ENCODE peak calls at places on chromosomes 12 and 14, in six cellular contexts. S is neural progenitor cell, C is Karpas-422, T is IMR-90, Q is HCT116, R is fibroblast of lung. M is an unnamed sample.

GRCh38 chr14:52553002-52553670 is 500 bp downstream of the GPR137C start:
- DNase-seq in S (peak), C (peak), T (no peak), Q (no peak), R (no peak), M (peak)

GRCh38 chr12:41514907-41515306 is 326.8 kb downstream of the PDZRN4 start:
- DNase-seq in S (peak), C (no peak), T (no peak), Q (peak), R (no peak), M (no peak)

GRCh38 chr12:1013618-1014489 is 22.8 kb downstream of the ERC1 start:
- DNase-seq in S (no peak), C (no peak), T (peak), Q (peak), R (peak), M (peak)

GRCh38 chr12:53061404-53062010 is 11.6 kb downstream of the TNS2 start:
- DNase-seq in S (peak), C (peak), T (no peak), Q (peak), R (no peak), M (no peak)

GRCh38 chr12:76374395-76375020 is 26.3 kb upstream of the BBS10 start:
- DNase-seq in S (no peak), C (no peak), T (peak), Q (no peak), R (peak), M (peak)

GRCh38 chr12:6905414-6906040 is 905 bp downstream of the LRRC23 start:
- DNase-seq in S (no peak), C (no peak), T (no peak), Q (no peak), R (no peak), M (no peak)

GRCh38 chr12:11693626-11694025 is 44.2 kb downstream of the ETV6 start:
- DNase-seq in S (no peak), C (no peak), T (no peak), Q (no peak), R (no peak), M (no peak)

GRCh38 chr12:115132906-115133305 is 448.9 kb upstream of the TBX3 start:
- DNase-seq in S (no peak), C (no peak), T (no peak), Q (no peak), R (no peak), M (no peak)

GRCh38 chr12:52156757-52157565 is 34.9 kb downstream of the KRT80 start:
- DNase-seq in S (peak), C (peak), T (peak), Q (no peak), R (peak), M (peak)

GRCh38 chr12:130563322-130563721 is 152.8 kb downstream of the RIMBP2 start:
- DNase-seq in S (no peak), C (no peak), T (no peak), Q (no peak), R (no peak), M (no peak)

GRCh38 chr12:95605875-95606274 is 54.6 kb upstream of the USP44 start:
- DNase-seq in S (no peak), C (no peak), T (no peak), Q (no peak), R (no peak), M (no peak)

GRCh38 chr14:105173901-105174894 is 5.6 kb upstream of the JAG2 start:
- DNase-seq in S (no peak), C (no peak), T (no peak), Q (no peak), R (no peak), M (no peak)

GRCh38 chr12:75334384-75335030 is at the start of gene GLIPR1L1:
- DNase-seq in S (peak), C (peak), T (peak), Q (peak), R (peak), M (peak)

GRCh38 chr12:124398578-124399227 is 103.8 kb downstream of the RFLNA start:
- DNase-seq in S (no peak), C (no peak), T (no peak), Q (no peak), R (no peak), M (no peak)

GRCh38 chr14:39558525-39558924 is 126.3 kb upstream of the FBXO33 start:
- DNase-seq in S (no peak), C (no peak), T (no peak), Q (no peak), R (no peak), M (no peak)

GRCh38 chr12:10810068-10810467 is at the start of gene TAS2R9:
- DNase-seq in S (no peak), C (no peak), T (no peak), Q (no peak), R (no peak), M (no peak)

GRCh38 chr14:65434216-65434850 is 21.8 kb downstream of the FUT8 start:
- DNase-seq in S (no peak), C (peak), T (no peak), Q (no peak), R (no peak), M (no peak)

GRCh38 chr12:49808686-49809368 is 19.4 kb downstream of the NCKAP5L start:
- DNase-seq in S (peak), C (no peak), T (peak), Q (no peak), R (no peak), M (no peak)

GRCh38 chr14:64983439-64984310 is 3.0 kb upstream of the FNTB start:
- DNase-seq in S (peak), C (peak), T (peak), Q (peak), R (peak), M (peak)

GRCh38 chr12:29595071-29595755 is 97.7 kb upstream of the OVCH1 start:
- DNase-seq in S (no peak), C (no peak), T (no peak), Q (no peak), R (no peak), M (no peak)

GRCh38 chr14:49686425-49686824 is 1.6 kb downstream of the POLE2 start:
- DNase-seq in S (no peak), C (no peak), T (no peak), Q (no peak), R (no peak), M (no peak)
- H2AFZ ChIP-seq in S (no peak), C (no peak), T (no peak), Q (no peak), R (no peak), M (no peak)

GRCh38 chr12:9649532-9649940 is 20.0 kb upstream of the CLEC2D start:
- DNase-seq in S (peak), C (peak), T (no peak), Q (no peak), R (no peak), M (peak)

GRCh38 chr12:9646794-9647622 is 22.5 kb upstream of the CLEC2D start:
- DNase-seq in S (peak), C (no peak), T (peak), Q (no peak), R (peak), M (no peak)

GRCh38 chr12:9651265-9651729 is 18.2 kb upstream of the CLEC2D start:
- DNase-seq in S (no peak), C (no peak), T (peak), Q (no peak), R (peak), M (peak)

GRCh38 chr12:9648701-9649531 is 20.6 kb upstream of the CLEC2D start:
- DNase-seq in S (peak), C (peak), T (peak), Q (no peak), R (no peak), M (no peak)

DNA sequence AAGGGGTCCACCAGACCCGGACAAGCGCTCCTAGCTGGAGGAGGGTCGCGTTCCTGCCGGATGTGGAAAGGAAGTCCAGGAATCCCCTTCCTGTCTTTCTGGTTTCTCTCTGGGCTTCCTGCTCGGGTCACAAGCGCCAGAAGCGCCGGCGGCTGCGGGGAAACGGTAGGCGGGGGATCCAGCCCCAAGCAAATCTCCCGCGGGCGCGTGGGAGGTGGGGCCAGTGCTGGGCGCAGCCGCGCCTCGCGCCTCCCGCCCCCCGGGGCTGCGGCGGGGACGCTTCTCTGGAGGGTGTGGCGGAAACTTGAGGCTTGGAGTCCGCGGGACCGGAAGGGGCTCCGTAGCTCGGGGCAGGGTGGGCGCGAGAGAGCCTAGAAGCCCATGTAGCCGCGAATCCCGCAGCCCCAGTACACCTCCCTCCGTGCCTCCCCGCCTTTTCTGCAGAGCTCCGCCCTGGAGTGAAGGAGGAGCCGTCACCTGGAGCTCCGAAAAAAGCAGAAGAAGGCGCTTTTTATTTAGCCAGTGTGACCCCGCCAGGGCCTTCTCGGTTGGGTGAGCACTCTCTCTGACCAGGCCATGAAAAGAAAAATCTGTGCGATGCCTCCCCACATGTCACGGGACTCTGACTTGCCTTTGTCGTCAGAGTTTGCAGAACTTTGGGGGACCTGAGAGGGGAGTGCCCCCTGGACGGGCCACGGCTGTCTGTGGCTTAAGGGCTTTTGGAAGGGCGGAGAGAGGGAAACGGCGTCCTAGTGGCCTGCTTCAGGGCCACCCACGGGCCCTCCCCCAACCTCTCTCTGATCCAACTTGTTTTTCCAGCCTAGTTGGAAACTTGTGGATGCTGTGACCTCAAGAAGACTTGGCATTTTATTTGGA is 21.4 kb upstream of the CLEC2D start:
- DNase-seq in S (peak), C (peak), T (peak), Q (no peak), R (peak), M (peak)
- H2AFZ ChIP-seq in S (peak), C (peak), T (peak), Q (peak), R (peak), M (peak)

GRCh38 chr14:104100171-104101085 is 14.9 kb downstream of the ASPG start:
- DNase-seq in S (no peak), C (no peak), T (no peak), Q (no peak), R (no peak), M (no peak)
- H2AFZ ChIP-seq in S (no peak), C (no peak), T (no peak), Q (no peak), R (no peak), M (peak)

DNA sequence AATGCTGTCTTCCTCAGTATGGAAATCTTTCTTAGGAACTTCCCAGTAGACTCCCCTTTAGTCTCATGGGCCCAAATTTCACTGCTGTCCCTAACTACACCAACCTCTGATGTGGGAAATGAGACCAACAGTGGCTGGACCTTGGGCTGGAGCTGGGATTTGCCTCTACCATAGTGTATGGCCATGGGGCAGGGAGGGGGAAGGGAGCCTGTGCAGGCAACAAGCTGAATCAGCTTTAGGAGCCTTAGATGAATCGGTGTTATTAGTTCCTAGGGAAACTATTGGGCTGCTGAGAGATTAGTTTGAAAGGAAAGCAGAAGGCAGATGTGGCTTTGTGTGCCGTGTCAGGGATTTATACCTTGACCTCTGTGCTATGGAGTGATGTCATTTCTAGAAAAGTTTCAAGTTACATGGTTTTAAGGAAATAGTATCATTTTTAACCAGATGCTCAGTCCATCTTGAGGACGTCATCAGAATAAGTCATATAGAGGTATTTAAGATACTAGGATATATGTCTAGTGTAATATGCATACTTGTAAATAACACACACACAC is 19.6 kb upstream of the GAS2L3 start:
- DNase-seq in S (peak), C (no peak), T (peak), Q (no peak), R (peak), M (no peak)
- H2AFZ ChIP-seq in S (peak), C (no peak), T (no peak), Q (no peak), R (no peak), M (no peak)

GRCh38 chr12:122407208-122407607 is 15.3 kb downstream of the CLIP1 start:
- DNase-seq in S (no peak), C (no peak), T (no peak), Q (no peak), R (no peak), M (no peak)

GRCh38 chr12:122411537-122411936 is 10.9 kb downstream of the CLIP1 start:
- DNase-seq in S (no peak), C (no peak), T (no peak), Q (no peak), R (no peak), M (no peak)

GRCh38 chr12:122413516-122414404 is 8.7 kb downstream of the CLIP1 start:
- DNase-seq in S (no peak), C (peak), T (no peak), Q (no peak), R (peak), M (no peak)

GRCh38 chr12:122412851-122413433 is 9.5 kb downstream of the CLIP1 start:
- DNase-seq in S (no peak), C (no peak), T (no peak), Q (no peak), R (no peak), M (no peak)
- H2AFZ ChIP-seq in S (no peak), C (no peak), T (no peak), Q (no peak), R (no peak), M (no peak)

DNA sequence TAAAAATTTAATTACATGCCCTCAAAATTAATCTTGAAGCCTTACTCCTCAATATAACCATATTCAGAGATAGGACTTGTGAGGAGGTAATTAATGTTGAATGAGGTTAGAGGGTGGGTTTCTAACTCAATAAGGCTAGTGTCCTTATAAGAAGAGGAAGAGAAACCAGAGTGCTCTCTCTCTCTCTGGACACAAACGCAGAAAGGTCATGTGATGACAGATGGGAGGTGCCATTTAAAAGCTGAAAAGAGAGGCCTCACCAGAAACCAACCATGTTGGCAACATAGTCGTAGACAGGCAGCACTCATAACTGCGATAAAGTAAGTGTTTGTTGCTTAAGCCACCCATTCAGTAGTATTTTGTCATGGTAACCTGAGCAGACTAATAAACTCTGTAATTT is 378.5 kb upstream of the LMO3 start:
- DNase-seq in S (no peak), C (no peak), T (no peak), Q (no peak), R (no peak), M (no peak)
- H2AFZ ChIP-seq in S (no peak), C (no peak), T (no peak), Q (no peak), R (no peak), M (no peak)